ENCODE peak calls at places on chromosomes 3 and 15, in nine cellular contexts. E is CD8-positive, alpha-beta T cell; W is PC-3; D is sigmoid colon; I is Karpas-422; Q is SK-N-SH; P is breast epithelium; C is upper lobe of right lung; O is adipocyte. K is an unnamed sample.

GRCh38 chr3:49346797-49347251 is 7.0 kb upstream of the USP4 start:
- DNase-seq in E (no peak), D (no peak), Q (no peak), P (peak; percentile 76), C (no peak), I (no peak), W (peak; percentile 83), O (no peak), K (peak; percentile 65)

GRCh38 chr3:127542441-127542952 is 48.0 kb downstream of the TPRA1 start:
- DNase-seq in I (no peak), P (no peak), C (peak; percentile 91), D (no peak), O (no peak), W (no peak), Q (no peak), E (no peak), K (no peak)

GRCh38 chr3:113557374-113557773 is 25.0 kb downstream of the SIDT1 start:
- DNase-seq in P (no peak), W (peak; percentile 95), Q (no peak), I (no peak), O (peak; percentile 5), E (no peak), C (no peak), D (no peak), K (peak; percentile 17)

GRCh38 chr15:35168464-35168863 is 83.4 kb upstream of the NANOGP8 start:
- DNase-seq in E (no peak), W (peak; percentile 83), O (peak; percentile 11), P (no peak), Q (no peak), D (no peak), C (no peak), I (no peak), K (no peak)

GRCh38 chr3:14175383-14176037 is 2.9 kb downstream of the XPC start:
- DNase-seq in O (peak; percentile 29), D (no peak), P (no peak), Q (no peak), I (peak; percentile 71), E (peak; percentile 61), W (peak; percentile 22), C (no peak), K (no peak)

GRCh38 chr3:189981668-189982067 is 139.0 kb downstream of the P3H2 start:
- DNase-seq in I (no peak), Q (no peak), P (no peak), O (peak; percentile 71), C (no peak), D (peak; percentile 61), W (peak; percentile 90), E (no peak), K (peak; percentile 92)

GRCh38 chr15:63135281-63135680 is 13.6 kb downstream of the LACTB start:
- DNase-seq in D (no peak), C (no peak), O (peak; percentile 58), Q (no peak), P (no peak), E (no peak), W (no peak), I (no peak), K (peak; percentile 14)

GRCh38 chr15:77546050-77546501 is 86.6 kb downstream of the LINGO1 start:
- DNase-seq in O (peak; percentile 75), I (no peak), E (no peak), Q (peak; percentile 54), C (no peak), D (peak; percentile 27), W (peak; percentile 79), P (no peak), K (peak; percentile 88)

GRCh38 chr15:94086360-94086759 is 145.0 kb upstream of the MCTP2 start:
- DNase-seq in Q (no peak), O (no peak), C (no peak), P (no peak), D (no peak), I (no peak), E (no peak), W (no peak), K (no peak)
- H3K4me3 ChIP-seq in Q (no peak overlapping the region), O (no peak overlapping the region), C (no peak overlapping the region), P (no peak overlapping the region), D (no peak overlapping the region), I (no peak overlapping the region), E (no peak overlapping the region), W (no peak overlapping the region), K (no peak overlapping the region)

DNA sequence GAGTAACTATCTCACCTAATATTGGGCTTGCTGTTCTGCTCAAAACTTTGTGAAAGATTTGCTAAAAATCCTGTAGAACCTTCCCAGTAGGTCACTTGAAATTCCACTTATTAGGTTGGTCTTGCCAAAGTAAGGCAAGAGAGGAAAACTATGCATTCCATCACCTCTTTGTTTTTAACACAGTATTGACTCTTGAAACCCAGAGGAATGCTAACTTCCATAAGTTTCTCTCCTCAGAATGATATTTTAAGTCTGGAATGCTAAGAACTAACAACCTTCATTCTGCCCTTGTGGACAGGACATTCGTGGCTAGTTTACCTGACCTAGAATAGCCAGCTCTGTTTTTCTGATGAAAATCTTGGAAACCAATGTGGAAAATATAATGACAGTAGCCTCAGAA is 154.5 kb downstream of the TMCO5A start:
- DNase-seq in C (no peak), Q (no peak), P (no peak), I (no peak), O (no peak), W (no peak), E (no peak), D (no peak), K (no peak)
- H3K9me3 ChIP-seq in C (no peaks in the 10 kb centered on the region), Q (no peaks in the 10 kb centered on the region), P (no peaks in the 10 kb centered on the region), I (no peaks in the 10 kb centered on the region), O (no peaks in the 10 kb centered on the region), W (no peaks in the 10 kb centered on the region), E (no peaks in the 10 kb centered on the region), D (no peaks in the 10 kb centered on the region), K (no peaks in the 10 kb centered on the region)

GRCh38 chr3:5499404-5499803 is 311.9 kb downstream of the EDEM1 start:
- DNase-seq in Q (no peak), P (no peak), D (no peak), W (no peak), O (no peak), E (no peak), C (no peak), I (peak; percentile 91), K (no peak)

GRCh38 chr3:5497497-5497896 is 310.0 kb downstream of the EDEM1 start:
- DNase-seq in O (no peak), W (no peak), E (no peak), C (no peak), Q (no peak), D (no peak), P (no peak), I (no peak), K (no peak)

GRCh38 chr3:5503136-5503535 is 315.6 kb downstream of the EDEM1 start:
- DNase-seq in D (no peak), I (no peak), C (no peak), E (no peak), P (no peak), O (no peak), Q (no peak), W (no peak), K (no peak)

GRCh38 chr3:5494913-5495519 is 307.5 kb downstream of the EDEM1 start:
- DNase-seq in D (no peak), E (no peak), I (peak; percentile 58), W (no peak), Q (no peak), P (no peak), O (no peak), C (no peak), K (no peak)

GRCh38 chr3:5498981-5499380 is 311.5 kb downstream of the EDEM1 start:
- DNase-seq in E (no peak), C (no peak), I (no peak), O (no peak), D (no peak), Q (no peak), P (no peak), W (no peak), K (no peak)
- H3K27me3 ChIP-seq in E (no peaks in the 10 kb centered on the region), C (no peaks in the 10 kb centered on the region), I (no peaks in the 10 kb centered on the region), O (no peaks in the 10 kb centered on the region), D (no peaks in the 10 kb centered on the region), Q (no peaks in the 10 kb centered on the region), P (no peaks in the 10 kb centered on the region), W (no peaks in the 10 kb centered on the region), K (no peaks in the 10 kb centered on the region)

GRCh38 chr15:73021139-73021621 is 31.1 kb upstream of the NEO1 start:
- DNase-seq in P (no peak), I (no peak), D (no peak), Q (no peak), C (no peak), O (no peak), W (no peak), E (no peak), K (no peak)

GRCh38 chr15:73024161-73024560 is 28.1 kb upstream of the NEO1 start:
- DNase-seq in I (no peak), O (no peak), P (peak; percentile 40), D (no peak), W (no peak), E (no peak), Q (no peak), C (peak; percentile 71), K (no peak)

GRCh38 chr15:73019733-73020132 is 32.5 kb upstream of the NEO1 start:
- DNase-seq in E (no peak), O (no peak), I (no peak), P (no peak), D (no peak), C (no peak), W (no peak), Q (no peak), K (no peak)

GRCh38 chr15:73017987-73018386 is 34.3 kb upstream of the NEO1 start:
- DNase-seq in C (no peak), P (no peak), W (no peak), E (no peak), I (no peak), D (no peak), Q (no peak), O (no peak), K (no peak)

DNA sequence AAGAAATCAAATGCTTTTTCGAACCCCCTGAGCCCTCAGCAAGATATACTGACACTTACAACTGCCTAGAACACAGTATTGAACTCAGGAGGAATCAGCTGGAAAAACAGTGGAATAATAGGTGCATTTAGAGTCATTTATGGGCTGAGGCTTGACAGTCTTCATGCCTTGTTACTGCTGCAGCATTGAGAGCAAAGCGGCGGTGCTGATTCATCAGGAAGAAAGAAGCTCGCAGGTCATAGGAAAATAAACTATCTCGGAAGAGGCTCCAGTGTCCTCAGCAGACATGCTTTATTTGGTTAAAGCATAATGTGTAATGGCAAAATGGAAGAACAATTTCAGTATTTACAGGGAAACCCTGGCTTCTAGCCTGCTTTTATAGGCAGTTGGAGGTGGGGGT is 30.1 kb upstream of the NEO1 start:
- DNase-seq in Q (no peak), D (no peak), P (no peak), O (no peak), C (no peak), W (no peak), I (no peak), E (no peak), K (no peak)
- H3K4me3 ChIP-seq in Q (no peak overlapping the region), D (no peak overlapping the region), P (no peak overlapping the region), O (no peak overlapping the region), C (no peak overlapping the region), W (no peak overlapping the region), I (no peak overlapping the region), E (no peak overlapping the region), K (no peak overlapping the region)

GRCh38 chr15:49793943-49794342 is 173.1 kb downstream of the DTWD1 start:
- DNase-seq in P (no peak), Q (no peak), W (no peak), E (no peak), C (no peak), I (no peak), D (no peak), O (no peak), K (no peak)

GRCh38 chr15:49789436-49789835 is 168.6 kb downstream of the DTWD1 start:
- DNase-seq in E (no peak), Q (no peak), W (no peak), O (no peak), I (no peak), P (no peak), C (no peak), D (no peak), K (no peak)
- H3K9me3 ChIP-seq in E (no peaks in the 10 kb centered on the region), Q (no peaks in the 10 kb centered on the region), W (peaks cover 6% of the 10 kb centered on the region), O (peaks cover 41% of the 10 kb centered on the region), I (peaks cover 4% of the 10 kb centered on the region), P (peaks cover 10% of the 10 kb centered on the region), C (peaks cover 7% of the 10 kb centered on the region), D (no peaks in the 10 kb centered on the region), K (peaks cover 23% of the 10 kb centered on the region)

K was measured in MG63.